ENCODE peak calls at places on chromosome 1, in ten cellular contexts. H is HS-5; Q is occipital lobe; C is ELF-1; A is CD8-positive, alpha-beta memory T cell; N is stimulated activated CD8-positive, alpha-beta memory T cell treated with anti-CD3 and anti-CD28 coated beads, Interleukin-15, amount 100 ng/mL, for 4 hours; L is HTR-8/SVneo; Z is Ammon's horn; X is GM12891; W is CD4-positive, alpha-beta memory T cell. J is an unnamed sample.

GRCh38 chr1:66140072-66140471 is 347.4 kb downstream of the PDE4B start:
- DNase-seq in H (no peak), Q (no peak), C (no peak), A (no peak), N (no peak), L (no peak), Z (no peak), X (no peak), W (no peak), J (no peak)

GRCh38 chr1:17167041-17167782 is 37.7 kb upstream of the PADI1 start:
- DNase-seq in H (no peak), Q (no peak), C (peak), A (no peak), N (no peak), L (peak), Z (no peak), X (no peak), W (no peak), J (no peak)

GRCh38 chr1:179493323-179493722 is 82.4 kb downstream of the NPHS2 start:
- DNase-seq in H (peak), Q (no peak), C (no peak), A (no peak), N (no peak), L (no peak), Z (no peak), X (no peak), W (no peak), J (no peak)

GRCh38 chr1:160584784-160585183 is 5.5 kb upstream of the CD84 start:
- DNase-seq in H (no peak), Q (no peak), C (no peak), A (no peak), N (no peak), L (no peak), Z (no peak), X (no peak), W (no peak), J (no peak)

GRCh38 chr1:10374442-10374860 is 24.4 kb upstream of the PGD start:
- DNase-seq in H (no peak), Q (no peak), C (no peak), A (no peak), N (no peak), L (no peak), Z (no peak), X (no peak), W (no peak), J (no peak)

GRCh38 chr1:207067695-207068094 is 14.6 kb downstream of the PFKFB2 start:
- DNase-seq in H (no peak), Q (no peak), C (no peak), A (no peak), N (no peak), L (no peak), Z (no peak), X (no peak), W (no peak), J (no peak)

GRCh38 chr1:34053660-34054059 is 111.4 kb downstream of the CSMD2 start:
- DNase-seq in H (no peak), Q (no peak), C (no peak), A (no peak), N (no peak), L (no peak), Z (no peak), X (no peak), W (no peak), J (no peak)

GRCh38 chr1:21696931-21697330 is 27.8 kb upstream of the RAP1GAP start:
- DNase-seq in H (no peak), Q (no peak), C (no peak), A (no peak), N (no peak), L (no peak), Z (no peak), X (no peak), W (no peak), J (no peak)

GRCh38 chr1:211229365-211229759 is 29.8 kb upstream of the RCOR3 start:
- DNase-seq in H (no peak), Q (no peak), C (no peak), A (no peak), N (no peak), L (no peak), Z (no peak), X (no peak), W (no peak), J (no peak)

GRCh38 chr1:116982319-116983004 is 19.1 kb upstream of the CD101 start:
- DNase-seq in H (no peak), Q (no peak), C (peak), A (no peak), N (no peak), L (no peak), Z (no peak), X (no peak), W (no peak), J (no peak)

GRCh38 chr1:43206721-43207228 is 34.6 kb downstream of the CFAP57 start:
- DNase-seq in H (peak), Q (no peak), C (peak), A (no peak), N (no peak), L (peak), Z (peak), X (no peak), W (no peak), J (peak)

GRCh38 chr1:15848143-15848928 is 829 bp downstream of the SPEN start:
- DNase-seq in H (no peak), Q (peak), C (peak), A (peak), N (no peak), L (no peak), Z (peak), X (no peak), W (peak), J (peak)

GRCh38 chr1:225428066-225428878 is 434 bp upstream of the LBR start:
- DNase-seq in H (peak), Q (peak), C (peak), A (peak), N (peak), L (peak), Z (peak), X (peak), W (peak), J (peak)

GRCh38 chr1:99544328-99544727 is 101.6 kb upstream of the PALMD start:
- DNase-seq in H (no peak), Q (no peak), C (no peak), A (no peak), N (no peak), L (no peak), Z (no peak), X (no peak), W (no peak), J (no peak)

GRCh38 chr1:227661495-227661894 is 73.6 kb downstream of the JMJD4 start:
- DNase-seq in H (no peak), Q (no peak), C (no peak), A (no peak), N (no peak), L (no peak), Z (no peak), X (no peak), W (no peak), J (no peak)

GRCh38 chr1:154615411-154615810 is 7.4 kb upstream of the ADAR start:
- DNase-seq in H (no peak), Q (no peak), C (no peak), A (no peak), N (no peak), L (no peak), Z (no peak), X (no peak), W (no peak), J (no peak)

GRCh38 chr1:47677241-47677940 is 239.5 kb downstream of the FOXD2 start:
- DNase-seq in H (no peak), Q (no peak), C (no peak), A (no peak), N (no peak), L (no peak), Z (no peak), X (no peak), W (no peak), J (no peak)

GRCh38 chr1:189616893-189617292 is 860.8 kb downstream of the BRINP3 start:
- DNase-seq in H (peak), Q (peak), C (no peak), A (no peak), N (no peak), L (peak), Z (no peak), X (no peak), W (no peak), J (no peak)

GRCh38 chr1:14842891-14843290 is 244.4 kb downstream of the KAZN start:
- DNase-seq in H (no peak), Q (no peak), C (no peak), A (no peak), N (no peak), L (no peak), Z (no peak), X (no peak), W (no peak), J (no peak)

GRCh38 chr1:209675567-209676154 is 449 bp downstream of the G0S2 start:
- DNase-seq in H (no peak), Q (no peak), C (peak), A (no peak), N (no peak), L (no peak), Z (peak), X (no peak), W (no peak), J (peak)

GRCh38 chr1:93708734-93709481 is 27.3 kb upstream of the BCAR3 start:
- DNase-seq in H (no peak), Q (no peak), C (peak), A (no peak), N (no peak), L (no peak), Z (peak), X (no peak), W (no peak), J (no peak)

GRCh38 chr1:89918127-89918793 is 76.7 kb upstream of the ZNF326 start:
- DNase-seq in H (no peak), Q (no peak), C (no peak), A (no peak), N (no peak), L (no peak), Z (peak), X (no peak), W (no peak), J (no peak)

GRCh38 chr1:62076286-62076685 is 118.4 kb upstream of the L1TD1 start:
- DNase-seq in H (peak), Q (no peak), C (no peak), A (no peak), N (no peak), L (peak), Z (no peak), X (no peak), W (no peak), J (no peak)

J was measured in neural progenitor cell.